ENCODE peak calls at places on chromosomes 3 and 15, in ten cellular contexts. G, V, D, B, Q, P, M, W, X and Z are unnamed samples.

GRCh38 chr15:66702770-66703539 is 919 bp downstream of the SMAD6 start:
- DNase-seq in G (no peak), V (peak), D (peak), B (peak), Q (no peak), P (no peak), M (no peak), W (peak), X (no peak), Z (peak)

GRCh38 chr3:158810823-158811425 is 9.1 kb downstream of the MFSD1 start:
- DNase-seq in G (no peak), V (no peak), D (no peak), B (no peak), Q (no peak), P (no peak), M (no peak), W (no peak), X (no peak), Z (no peak)

GRCh38 chr15:75508741-75509532 is 57.4 kb upstream of the SIN3A start:
- DNase-seq in G (peak), V (no peak), D (no peak), B (peak), Q (peak), P (no peak), M (no peak), W (peak), X (no peak), Z (peak)

GRCh38 chr3:142863965-142864924 is 24.6 kb downstream of the PCOLCE2 start:
- DNase-seq in G (no peak), V (no peak), D (no peak), B (peak), Q (no peak), P (no peak), M (no peak), W (no peak), X (peak), Z (peak)

GRCh38 chr15:70280781-70281180 is 183.1 kb upstream of the TLE3 start:
- DNase-seq in G (no peak), V (peak), D (no peak), B (no peak), Q (no peak), P (no peak), M (no peak), W (no peak), X (no peak), Z (no peak)

GRCh38 chr3:134978658-134979057 is 183.6 kb downstream of the EPHB1 start:
- DNase-seq in G (no peak), V (no peak), D (no peak), B (no peak), Q (no peak), P (no peak), M (no peak), W (no peak), X (no peak), Z (no peak)

GRCh38 chr3:184806567-184807271 is 5.2 kb upstream of the VPS8 start:
- DNase-seq in G (no peak), V (no peak), D (no peak), B (no peak), Q (no peak), P (no peak), M (no peak), W (no peak), X (peak), Z (no peak)

GRCh38 chr3:149572796-149573414 is 84.9 kb downstream of the WWTR1 start:
- DNase-seq in G (no peak), V (no peak), D (no peak), B (no peak), Q (no peak), P (no peak), M (no peak), W (peak), X (no peak), Z (no peak)

GRCh38 chr3:62201438-62202035 is 171.8 kb downstream of the FEZF2 start:
- DNase-seq in G (peak), V (no peak), D (no peak), B (peak), Q (peak), P (no peak), M (peak), W (peak), X (peak), Z (no peak)

GRCh38 chr15:101482526-101483371 is 6.8 kb downstream of the PCSK6 start:
- DNase-seq in G (no peak), V (peak), D (no peak), B (no peak), Q (peak), P (no peak), M (no peak), W (no peak), X (no peak), Z (no peak)

GRCh38 chr15:100588638-100589242 is 13.2 kb downstream of the LINS1 start:
- DNase-seq in G (no peak), V (no peak), D (no peak), B (peak), Q (no peak), P (no peak), M (no peak), W (peak), X (no peak), Z (no peak)